ENCODE peak calls at places on chromosomes 2 and 18, in five cellular contexts. Q, A, G, H and Y are unnamed samples.

GRCh38 chr18:75044296-75044695 is 164.6 kb downstream of the PTGR3 start:
- DNase-seq in G (no peak), Q (no peak), H (no peak), A (no peak), Y (no peak)

GRCh38 chr2:141778315-141778835 is 352.4 kb downstream of the LRP1B start:
- DNase-seq in G (no peak), Q (no peak), H (no peak), A (no peak), Y (no peak)

GRCh38 chr2:218859556-218859993 is at the start of gene WNT6:
- DNase-seq in A (no peak), H (no peak), G (peak), Q (no peak), Y (no peak)

GRCh38 chr2:236250909-236251579 is 13.2 kb downstream of the ASB18 start:
- DNase-seq in H (no peak), G (no peak), A (no peak), Q (no peak), Y (no peak)

GRCh38 chr2:162071016-162071415 is 3.0 kb downstream of the DPP4 start:
- DNase-seq in Q (no peak), G (no peak), A (no peak), H (no peak), Y (no peak)

GRCh38 chr2:169095631-169096105 is 26.3 kb downstream of the DHRS9 start:
- DNase-seq in G (no peak), A (peak), Q (no peak), H (no peak), Y (no peak)

GRCh38 chr2:10721344-10722251 is at the start of gene ATP6V1C2:
- DNase-seq in G (no peak), H (no peak), Q (no peak), A (peak), Y (no peak)

GRCh38 chr2:130936451-130936850 is 99.7 kb downstream of the ARHGEF4 start:
- DNase-seq in G (no peak), H (no peak), Q (no peak), A (peak), Y (no peak)

GRCh38 chr2:170301606-170302005 is 123.7 kb downstream of the MYO3B start:
- DNase-seq in H (no peak), G (no peak), A (no peak), Q (no peak), Y (no peak)

GRCh38 chr2:213848631-213849030 is 562.2 kb upstream of the VWC2L start:
- DNase-seq in G (no peak), Q (no peak), A (no peak), H (no peak), Y (no peak)

GRCh38 chr2:153110477-153110876 is 368.1 kb downstream of the RPRM start:
- DNase-seq in G (no peak), A (no peak), Q (no peak), H (no peak), Y (no peak)

GRCh38 chr18:57837917-57838548 is 34.9 kb upstream of the ATP8B1 start:
- DNase-seq in H (peak), A (no peak), Q (peak), G (no peak), Y (no peak)

GRCh38 chr2:134692461-134692860 is 26.3 kb downstream of the TMEM163 start:
- DNase-seq in H (no peak), A (no peak), G (no peak), Q (no peak), Y (no peak)

GRCh38 chr2:94762600-94762999 is 108.6 kb upstream of the TEKT4 start:
- DNase-seq in Q (no peak), A (no peak), H (no peak), G (no peak), Y (no peak)

GRCh38 chr2:20641123-20641985 is 9.5 kb downstream of the HS1BP3 start:
- DNase-seq in Q (no peak), A (no peak), H (no peak), G (no peak), Y (no peak)

GRCh38 chr2:230902180-230902899 is 22.7 kb downstream of the GPR55 start:
- DNase-seq in Q (peak), H (no peak), G (peak), A (peak), Y (peak)

GRCh38 chr2:135638825-135639224 is 102.8 kb upstream of the UBXN4 start:
- DNase-seq in G (no peak), H (no peak), Q (no peak), A (no peak), Y (no peak)

GRCh38 chr2:161599842-161600241 is 24.4 kb upstream of the SLC4A10 start:
- DNase-seq in Q (no peak), H (no peak), A (no peak), G (no peak), Y (no peak)

GRCh38 chr2:105584437-105585010 is 160.2 kb upstream of the NCK2 start:
- DNase-seq in Q (no peak), H (no peak), A (no peak), G (no peak), Y (no peak)

GRCh38 chr2:15769676-15770075 is 170.7 kb upstream of the MYCN start:
- DNase-seq in G (no peak), Q (no peak), H (no peak), A (no peak), Y (no peak)

GRCh38 chr2:226118471-226119429 is 680.9 kb downstream of the IRS1 start:
- DNase-seq in A (peak), Q (no peak), G (peak), H (no peak), Y (no peak)

GRCh38 chr2:238696323-238696722 is 151.6 kb upstream of the TWIST2 start:
- DNase-seq in A (no peak), Q (no peak), H (no peak), G (no peak), Y (no peak)

GRCh38 chr2:136932700-136933099 is 167.4 kb downstream of the THSD7B start:
- DNase-seq in Q (no peak), A (peak), H (no peak), G (no peak), Y (no peak)

GRCh38 chr2:158619496-158619895 is 162.7 kb downstream of the PKP4 start:
- DNase-seq in Q (no peak), H (no peak), A (peak), G (no peak), Y (no peak)

GRCh38 chr2:9644603-9645002 is 13.8 kb upstream of the YWHAQ start:
- DNase-seq in A (no peak), Q (no peak), H (no peak), G (peak), Y (no peak)

GRCh38 chr2:196743165-196743564 is 56.3 kb downstream of the GTF3C3 start:
- DNase-seq in A (no peak), H (no peak), G (no peak), Q (no peak), Y (no peak)

GRCh38 chr18:76518073-76518472 is 23.0 kb upstream of the ZNF516 start:
- DNase-seq in A (no peak), G (no peak), H (no peak), Q (no peak), Y (no peak)

GRCh38 chr2:136065384-136065783 is 52.6 kb downstream of the CXCR4 start:
- DNase-seq in G (no peak), Q (no peak), H (no peak), A (peak), Y (no peak)

GRCh38 chr2:9990735-9991134 is 39.2 kb downstream of the GRHL1 start:
- DNase-seq in Q (no peak), G (peak), H (no peak), A (no peak), Y (no peak)

GRCh38 chr2:104250635-104251034 is 603.3 kb upstream of the POU3F3 start:
- DNase-seq in G (no peak), H (no peak), A (no peak), Q (no peak), Y (no peak)

GRCh38 chr2:224507789-224508188 is 77.4 kb downstream of the CUL3 start:
- DNase-seq in H (no peak), Q (no peak), A (no peak), G (no peak), Y (no peak)

GRCh38 chr2:27871805-27872204 is 18.4 kb downstream of the RBKS start:
- DNase-seq in A (no peak), H (no peak), G (no peak), Q (no peak), Y (no peak)

GRCh38 chr2:222322241-222322640 is 23.4 kb upstream of the PAX3 start:
- DNase-seq in H (no peak), Q (no peak), G (no peak), A (no peak), Y (no peak)

GRCh38 chr2:52416340-52416739 is 1351.3 kb upstream of the CHAC2 start:
- DNase-seq in A (no peak), G (no peak), Q (no peak), H (no peak), Y (no peak)

GRCh38 chr2:12721571-12722444 is 5.1 kb downstream of the TRIB2 start:
- DNase-seq in Q (peak), A (peak), G (no peak), H (no peak), Y (no peak)

GRCh38 chr2:167961536-167961935 is 285.9 kb downstream of the STK39 start:
- DNase-seq in Q (no peak), A (no peak), H (no peak), G (no peak), Y (no peak)

GRCh38 chr18:9413586-9413985 is 61.7 kb upstream of the RALBP1 start:
- DNase-seq in H (no peak), A (no peak), Q (no peak), G (no peak), Y (no peak)

GRCh38 chr2:171909261-171909660 is 13.0 kb upstream of the HAT1 start:
- DNase-seq in Q (no peak), A (no peak), H (no peak), G (no peak), Y (no peak)

GRCh38 chr18:10139783-10140410 is 226.1 kb downstream of the VAPA start:
- DNase-seq in Q (no peak), G (peak), H (no peak), A (peak), Y (no peak)